ENCODE peak calls at places on chromosomes 7 and 10, in nine cellular contexts. B is activated CD4-positive, CD25-positive, alpha-beta regulatory T cell treated with anti-CD3 and anti-CD28 coated beads, Interleukin-2, amount 50 U/mL, for 72 hours; F is activated CD8-positive, alpha-beta memory T cell treated with anti-CD3 and anti-CD28 coated beads for 24 hours; J is amygdala; U is colonic mucosa; Y is AML-193; Q is CD8-positive, alpha-beta memory T cell; I is anterior cingulate cortex; D is WTC11. P is an unnamed sample.

GRCh38 chr10:44216073-44216472 is 168.8 kb downstream of the CXCL12 start:
- DNase-seq in Y (no peak), F (no peak), I (no peak), U (no peak), D (no peak), J (no peak), B (no peak), Q (no peak), P (no peak)

GRCh38 chr7:23443974-23444373 is 26.3 kb downstream of the IGF2BP3 start:
- DNase-seq in Q (no peak), Y (peak), D (no peak), F (no peak), J (no peak), B (no peak), I (no peak), U (no peak), P (peak)

GRCh38 chr10:13816195-13816926 is 229.6 kb downstream of the PRPF18 start:
- DNase-seq in Q (no peak), U (peak), D (no peak), I (peak), B (no peak), J (peak), Y (no peak), F (no peak), P (no peak)

GRCh38 chr10:58280485-58280884 is 11.5 kb downstream of the CISD1 start:
- DNase-seq in B (no peak), Q (no peak), D (no peak), Y (no peak), F (no peak), J (no peak), I (no peak), U (no peak), P (no peak)

GRCh38 chr10:64574371-64574770 is 1053.2 kb downstream of the REEP3 start:
- DNase-seq in J (no peak), B (no peak), D (no peak), I (no peak), Y (no peak), Q (no peak), F (no peak), U (no peak), P (no peak)

GRCh38 chr7:73918926-73919693 is 58.2 kb downstream of the TMEM270 start:
- DNase-seq in D (peak), U (no peak), F (peak), Q (no peak), B (no peak), J (no peak), I (no peak), Y (no peak), P (no peak)

GRCh38 chr7:90613088-90613498 is 17.0 kb downstream of the CDK14 start:
- DNase-seq in D (no peak), F (no peak), B (no peak), Q (no peak), J (no peak), U (no peak), Y (no peak), I (no peak), P (peak)

GRCh38 chr7:107180378-107180777 is 11.6 kb downstream of the HBP1 start:
- DNase-seq in Y (no peak), I (no peak), Q (peak), U (peak), B (no peak), J (no peak), D (no peak), F (peak), P (no peak)

GRCh38 chr7:73715648-73716317 is 3.7 kb downstream of the STX1A start:
- DNase-seq in J (no peak), Y (no peak), Q (no peak), F (no peak), D (no peak), U (no peak), B (peak), I (no peak), P (no peak)

GRCh38 chr7:143367972-143368371 is 5.5 kb upstream of the FAM131B start:
- DNase-seq in Q (no peak), D (no peak), Y (no peak), U (peak), J (no peak), F (no peak), I (no peak), B (peak), P (no peak)

GRCh38 chr10:60258429-60258797 is 131.3 kb downstream of the ANK3 start:
- DNase-seq in F (no peak), B (no peak), Q (no peak), I (no peak), U (no peak), Y (no peak), D (no peak), J (no peak), P (no peak)

GRCh38 chr7:105648561-105649401 is 67.5 kb upstream of the EFCAB10 start:
- DNase-seq in Q (no peak), D (no peak), I (no peak), B (no peak), F (no peak), U (peak), Y (no peak), J (no peak), P (no peak)

GRCh38 chr7:1480670-1481069 is 21.4 kb upstream of the MICALL2 start:
- DNase-seq in B (no peak), D (no peak), F (no peak), U (no peak), I (no peak), J (no peak), Q (no peak), Y (no peak), P (no peak)